ENCODE peak calls at places on chromosome 22, in six cellular contexts. J is NCI-H146; R is effector memory CD4-positive, alpha-beta T cell; Y is NCI-H460; F is lower leg skin; G is HCEC 1CT. K is an unnamed sample.

GRCh38 chr22:43343262-43343988 is at the start of gene SCUBE1:
- DNase-seq in J (peak; percentile 21), R (peak; percentile 5), Y (peak; percentile 60), F (no peak), G (no peak), K (no peak)

GRCh38 chr22:46653596-46653995 is 33.4 kb downstream of the GRAMD4 start:
- DNase-seq in J (no peak), R (no peak), Y (no peak), F (no peak), G (no peak), K (no peak)

GRCh38 chr22:22911327-22912134 is 23.9 kb downstream of the IGLL5 start:
- DNase-seq in J (no peak), R (no peak), Y (no peak), F (no peak), G (no peak), K (no peak)

GRCh38 chr22:16954060-16954403 is 54.0 kb downstream of the GAB4 start:
- DNase-seq in J (no peak), R (no peak), Y (no peak), F (no peak), G (no peak), K (no peak)

GRCh38 chr22:28132466-28132865 is 213.4 kb upstream of the PITPNB start:
- DNase-seq in J (peak; percentile 20), R (no peak), Y (no peak), F (no peak), G (no peak), K (no peak)

GRCh38 chr22:45107671-45108070 is 56.1 kb upstream of the NUP50 start:
- DNase-seq in J (no peak), R (no peak), Y (no peak), F (no peak), G (no peak), K (no peak)

GRCh38 chr22:49026476-49027121 is 801.1 kb downstream of the BRD1 start:
- DNase-seq in J (peak; percentile 29), R (no peak), Y (no peak), F (no peak), G (no peak), K (no peak)

GRCh38 chr22:36079041-36079440 is 50.4 kb upstream of the RBFOX2 start:
- DNase-seq in J (no peak), R (no peak), Y (no peak), F (no peak), G (no peak), K (no peak)

GRCh38 chr22:40594924-40595323 is 41.6 kb downstream of the MRTFA start:
- DNase-seq in J (no peak), R (no peak), Y (no peak), F (no peak), G (peak; percentile 23), K (no peak)

GRCh38 chr22:46578824-46579561 is 41.2 kb upstream of the GRAMD4 start:
- DNase-seq in J (no peak), R (no peak), Y (no peak), F (no peak), G (no peak), K (peak; percentile 71)

GRCh38 chr22:17269224-17269606 is 50.0 kb upstream of the ADA2 start:
- DNase-seq in J (no peak), R (no peak), Y (no peak), F (no peak), G (no peak), K (no peak)

GRCh38 chr22:32053165-32053755 is 10.2 kb downstream of the SLC5A1 start:
- DNase-seq in J (no peak), R (no peak), Y (no peak), F (no peak), G (no peak), K (no peak)

GRCh38 chr22:20615021-20615420 is 107.6 kb downstream of the MED15 start:
- DNase-seq in J (no peak), R (no peak), Y (no peak), F (no peak), G (no peak), K (no peak)

GRCh38 chr22:31983911-31984661 is 39.8 kb downstream of the YWHAH start:
- DNase-seq in J (no peak), R (no peak), Y (no peak), F (no peak), G (no peak), K (no peak)

GRCh38 chr22:49470741-49471134 is 356.9 kb downstream of the BRD1 start:
- DNase-seq in J (no peak), R (no peak), Y (no peak), F (no peak), G (no peak), K (no peak)

GRCh38 chr22:29584975-29585374 is 4.1 kb upstream of the NIPSNAP1 start:
- DNase-seq in J (no peak), R (no peak), Y (no peak), F (no peak), G (no peak), K (no peak)

GRCh38 chr22:45163417-45164216 is at the start of gene NUP50:
- DNase-seq in J (peak; percentile 92), R (peak; percentile 95), Y (peak; percentile 89), F (peak; percentile 94), G (peak; percentile 96), K (peak; percentile 93)

GRCh38 chr22:46918197-46918596 is 155.7 kb downstream of the TBC1D22A start:
- DNase-seq in J (no peak), R (no peak), Y (no peak), F (no peak), G (no peak), K (no peak)

GRCh38 chr22:29629382-29630179 is 26.1 kb downstream of the NF2 start:
- DNase-seq in J (no peak), R (no peak), Y (no peak), F (no peak), G (no peak), K (no peak)

GRCh38 chr22:38925571-38926041 is 31.8 kb upstream of the APOBEC3A start:
- DNase-seq in J (no peak), R (no peak), Y (no peak), F (no peak), G (no peak), K (peak; percentile 52)

GRCh38 chr22:20436309-20437252 is 1.0 kb downstream of the SCARF2 start:
- DNase-seq in J (no peak), R (no peak), Y (no peak), F (no peak), G (peak; percentile 8), K (peak; percentile 56)

GRCh38 chr22:42385691-42386090 is 46.5 kb downstream of the NFAM1 start:
- DNase-seq in J (no peak), R (no peak), Y (no peak), F (no peak), G (no peak), K (no peak)

GRCh38 chr22:29319072-29319471 is 3.6 kb upstream of the RASL10A start:
- DNase-seq in J (no peak), R (no peak), Y (no peak), F (no peak), G (no peak), K (no peak)

GRCh38 chr22:17319541-17319940 is 49.7 kb upstream of the CECR2 start:
- DNase-seq in J (peak; percentile 31), R (no peak), Y (no peak), F (no peak), G (no peak), K (no peak)

GRCh38 chr22:20919718-20920117 is 2.5 kb downstream of the CRKL start:
- DNase-seq in J (no peak), R (no peak), Y (no peak), F (no peak), G (no peak), K (no peak)

GRCh38 chr22:39470462-39471335 is 13.9 kb downstream of the MGAT3 start:
- DNase-seq in J (no peak), R (no peak), Y (no peak), F (no peak), G (no peak), K (no peak)

GRCh38 chr22:45804319-45804985 is 132.8 kb downstream of the ATXN10 start:
- DNase-seq in J (no peak), R (no peak), Y (no peak), F (no peak), G (no peak), K (no peak)

GRCh38 chr22:32710896-32711295 is 90.6 kb upstream of the TIMP3 start:
- DNase-seq in J (no peak), R (no peak), Y (no peak), F (no peak), G (no peak), K (no peak)

GRCh38 chr22:42695294-42695693 is 25.4 kb downstream of the A4GALT start:
- DNase-seq in J (no peak), R (no peak), Y (no peak), F (no peak), G (no peak), K (no peak)

GRCh38 chr22:30996462-30996861 is 27.4 kb downstream of the TUG1 start:
- DNase-seq in J (no peak), R (no peak), Y (no peak), F (no peak), G (no peak), K (no peak)

GRCh38 chr22:28002863-28003565 is 84.0 kb upstream of the PITPNB start:
- DNase-seq in J (no peak), R (no peak), Y (no peak), F (no peak), G (peak; percentile 41), K (no peak)